ENCODE peak calls at places on chromosomes 16 and 17, in five cellular contexts. J, Z, U, M and E are unnamed samples.

GRCh38 chr17:47654991-47655390 is 5.3 kb downstream of the KPNB1 start:
- DNase-seq in M (no peak), U (no peak), Z (no peak), J (no peak), E (no peak)

GRCh38 chr16:4591706-4592470 is 22.8 kb downstream of the UBALD1 start:
- DNase-seq in M (no peak), U (no peak), J (no peak), Z (no peak), E (no peak)

GRCh38 chr17:58539703-58540102 is 25.3 kb upstream of the MTMR4 start:
- DNase-seq in U (no peak), J (no peak), M (no peak), Z (no peak), E (no peak)

GRCh38 chr16:68190745-68191510 is 45.0 kb downstream of the ESRP2 start:
- DNase-seq in U (no peak), M (no peak), J (no peak), Z (no peak), E (no peak)

GRCh38 chr16:78665373-78665772 is 565.9 kb downstream of the WWOX start:
- DNase-seq in U (no peak), Z (no peak), M (no peak), J (no peak), E (no peak)

GRCh38 chr17:74758846-74759163 is 10.4 kb downstream of the NHERF1 start:
- DNase-seq in U (no peak), J (no peak), M (no peak), Z (peak; percentile 29), E (no peak)

GRCh38 chr17:3695723-3696411 is at the start of gene P2RX5:
- DNase-seq in M (no peak), U (no peak), J (peak; percentile 19), Z (peak; percentile 32), E (peak; percentile 30)

GRCh38 chr17:81129289-81129688 is 36.0 kb upstream of the PVALEF start:
- DNase-seq in M (no peak), U (no peak), J (no peak), Z (no peak), E (no peak)

GRCh38 chr16:50154369-50154947 is 1.4 kb downstream of the TENT4B start:
- DNase-seq in U (no peak), Z (no peak), M (no peak), J (peak; percentile 27), E (peak; percentile 35)